ENCODE peak calls at places on chromosomes 12 and 14, in six cellular contexts. One of them, this sample, is unnamed.

GRCh38 chr12:123621619-123622530 is 11.6 kb downstream of the EIF2B1 start:
- DNase-seq in CD8-positive, alpha-beta T cell: no peak
- DNase-seq in left ventricle myocardium inferior: no peak
- DNase-seq in SK-N-MC: no peak
- DNase-seq in right lobe of liver: no peak
- DNase-seq in suprapubic skin: no peak
- DNase-seq in this sample: no peak

GRCh38 chr12:69196302-69197288 is 42.8 kb upstream of the CPSF6 start:
- DNase-seq in CD8-positive, alpha-beta T cell: no peak
- DNase-seq in left ventricle myocardium inferior: no peak
- DNase-seq in SK-N-MC: no peak
- DNase-seq in right lobe of liver: no peak
- DNase-seq in suprapubic skin: no peak
- DNase-seq in this sample: peak; percentile 9

GRCh38 chr12:98456583-98457573 is 58.5 kb upstream of the TMPO start:
- DNase-seq in CD8-positive, alpha-beta T cell: no peak
- DNase-seq in left ventricle myocardium inferior: peak; percentile 31
- DNase-seq in SK-N-MC: no peak
- DNase-seq in right lobe of liver: peak; percentile 52
- DNase-seq in suprapubic skin: no peak
- DNase-seq in this sample: peak; percentile 44

GRCh38 chr12:15984097-15984800 is 73.1 kb downstream of the DERA start:
- DNase-seq in CD8-positive, alpha-beta T cell: no peak
- DNase-seq in left ventricle myocardium inferior: no peak
- DNase-seq in SK-N-MC: no peak
- DNase-seq in right lobe of liver: no peak
- DNase-seq in suprapubic skin: no peak
- DNase-seq in this sample: no peak

GRCh38 chr12:55829967-55830600 is 697 bp upstream of the DNAJC14 start:
- DNase-seq in CD8-positive, alpha-beta T cell: peak; percentile 40
- DNase-seq in left ventricle myocardium inferior: peak; percentile 57
- DNase-seq in SK-N-MC: no peak
- DNase-seq in right lobe of liver: peak; percentile 79
- DNase-seq in suprapubic skin: peak; percentile 87
- DNase-seq in this sample: peak; percentile 31

GRCh38 chr14:52313493-52313881 is 625 bp upstream of the PTGER2 start:
- DNase-seq in CD8-positive, alpha-beta T cell: no peak
- DNase-seq in left ventricle myocardium inferior: no peak
- DNase-seq in SK-N-MC: no peak
- DNase-seq in right lobe of liver: no peak
- DNase-seq in suprapubic skin: no peak
- DNase-seq in this sample: no peak

GRCh38 chr12:110199360-110200123 is 75.4 kb downstream of the IFT81 start:
- DNase-seq in CD8-positive, alpha-beta T cell: no peak
- DNase-seq in left ventricle myocardium inferior: no peak
- DNase-seq in SK-N-MC: no peak
- DNase-seq in right lobe of liver: no peak
- DNase-seq in suprapubic skin: no peak
- DNase-seq in this sample: no peak

GRCh38 chr14:26454105-26454504 is 143.7 kb downstream of the NOVA1 start:
- DNase-seq in CD8-positive, alpha-beta T cell: no peak
- DNase-seq in left ventricle myocardium inferior: no peak
- DNase-seq in SK-N-MC: no peak
- DNase-seq in right lobe of liver: no peak
- DNase-seq in suprapubic skin: no peak
- DNase-seq in this sample: no peak

GRCh38 chr14:92622311-92622710 is 108.7 kb downstream of the RIN3 start:
- DNase-seq in CD8-positive, alpha-beta T cell: no peak
- DNase-seq in left ventricle myocardium inferior: no peak
- DNase-seq in SK-N-MC: no peak
- DNase-seq in right lobe of liver: no peak
- DNase-seq in suprapubic skin: no peak
- DNase-seq in this sample: no peak

GRCh38 chr12:123934016-123934620 is 38.5 kb downstream of the CCDC92 start:
- DNase-seq in CD8-positive, alpha-beta T cell: no peak
- DNase-seq in left ventricle myocardium inferior: no peak
- DNase-seq in SK-N-MC: no peak
- DNase-seq in right lobe of liver: no peak
- DNase-seq in suprapubic skin: no peak
- DNase-seq in this sample: no peak

GRCh38 chr12:15632708-15633107 is 156.5 kb downstream of the EPS8 start:
- DNase-seq in CD8-positive, alpha-beta T cell: no peak
- DNase-seq in left ventricle myocardium inferior: no peak
- DNase-seq in SK-N-MC: no peak
- DNase-seq in right lobe of liver: no peak
- DNase-seq in suprapubic skin: no peak
- DNase-seq in this sample: no peak

GRCh38 chr14:23034498-23035302 is at the start of gene PSMB5:
- DNase-seq in CD8-positive, alpha-beta T cell: peak; percentile 87
- DNase-seq in left ventricle myocardium inferior: peak; percentile 89
- DNase-seq in SK-N-MC: peak; percentile 92
- DNase-seq in right lobe of liver: peak; percentile 91
- DNase-seq in suprapubic skin: peak; percentile 94
- DNase-seq in this sample: peak; percentile 92

GRCh38 chr14:100236873-100237272 is 2.1 kb upstream of the YY1 start:
- DNase-seq in CD8-positive, alpha-beta T cell: no peak
- DNase-seq in left ventricle myocardium inferior: no peak
- DNase-seq in SK-N-MC: no peak
- DNase-seq in right lobe of liver: no peak
- DNase-seq in suprapubic skin: no peak
- DNase-seq in this sample: no peak

GRCh38 chr14:100230361-100230760 is 8.6 kb upstream of the YY1 start:
- DNase-seq in CD8-positive, alpha-beta T cell: no peak
- DNase-seq in left ventricle myocardium inferior: no peak
- DNase-seq in SK-N-MC: no peak
- DNase-seq in right lobe of liver: no peak
- DNase-seq in suprapubic skin: no peak
- DNase-seq in this sample: peak; percentile 28

GRCh38 chr14:100237735-100238418 is 1.1 kb upstream of the YY1 start:
- DNase-seq in CD8-positive, alpha-beta T cell: peak; percentile 56
- DNase-seq in left ventricle myocardium inferior: peak; percentile 37
- DNase-seq in SK-N-MC: no peak
- DNase-seq in right lobe of liver: peak; percentile 57
- DNase-seq in suprapubic skin: peak; percentile 68
- DNase-seq in this sample: peak; percentile 26

GRCh38 chr14:100238419-100239199 is at the start of gene YY1:
- DNase-seq in CD8-positive, alpha-beta T cell: peak; percentile 99
- DNase-seq in left ventricle myocardium inferior: peak; percentile 100
- DNase-seq in SK-N-MC: peak; percentile 74
- DNase-seq in right lobe of liver: peak; percentile 99
- DNase-seq in suprapubic skin: peak; percentile 99
- DNase-seq in this sample: peak; percentile 99

GRCh38 chr14:100234511-100234910 is 4.4 kb upstream of the YY1 start:
- DNase-seq in CD8-positive, alpha-beta T cell: no peak
- DNase-seq in left ventricle myocardium inferior: no peak
- DNase-seq in SK-N-MC: no peak
- DNase-seq in right lobe of liver: no peak
- DNase-seq in suprapubic skin: no peak
- DNase-seq in this sample: no peak
- H3K4me3 ChIP-seq in CD8-positive, alpha-beta T cell: no peak overlapping the region
- H3K4me3 ChIP-seq in left ventricle myocardium inferior: no peak overlapping the region
- H3K4me3 ChIP-seq in SK-N-MC: no peak overlapping the region
- H3K4me3 ChIP-seq in right lobe of liver: no peak overlapping the region
- H3K4me3 ChIP-seq in suprapubic skin: no peak overlapping the region
- H3K4me3 ChIP-seq in this sample: no peak overlapping the region

DNA sequence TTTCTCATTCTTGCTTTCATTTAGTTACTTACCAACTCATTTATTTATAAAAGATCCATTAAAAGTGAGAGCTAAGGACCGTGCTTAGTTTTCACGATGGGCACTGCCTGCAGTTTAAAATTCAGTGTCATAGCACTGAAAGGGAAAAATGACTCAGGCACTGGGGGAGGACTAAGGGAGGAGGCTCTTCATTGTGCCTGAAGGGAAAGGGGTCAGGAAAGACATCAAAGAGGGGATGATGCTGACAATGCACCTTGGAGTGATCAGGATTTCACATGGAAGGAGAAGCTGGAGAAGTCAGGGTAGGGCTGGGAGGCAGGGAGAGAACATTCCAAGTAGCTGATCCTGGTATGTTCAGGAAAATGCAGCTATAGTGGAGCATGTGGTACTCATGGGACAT is 327.4 kb downstream of the EMP1 start:
- DNase-seq in CD8-positive, alpha-beta T cell: no peak
- DNase-seq in left ventricle myocardium inferior: no peak
- DNase-seq in SK-N-MC: no peak
- DNase-seq in right lobe of liver: no peak
- DNase-seq in suprapubic skin: no peak
- DNase-seq in this sample: no peak
- H3K27ac ChIP-seq in CD8-positive, alpha-beta T cell: no peak overlapping the region
- H3K27ac ChIP-seq in left ventricle myocardium inferior: no peak overlapping the region
- H3K27ac ChIP-seq in SK-N-MC: no peak overlapping the region
- H3K27ac ChIP-seq in right lobe of liver: no peak overlapping the region
- H3K27ac ChIP-seq in suprapubic skin: no peak overlapping the region
- H3K27ac ChIP-seq in this sample: no peak overlapping the region

GRCh38 chr14:34794217-34794616 is 79.8 kb upstream of the CFL2 start:
- DNase-seq in CD8-positive, alpha-beta T cell: no peak
- DNase-seq in left ventricle myocardium inferior: no peak
- DNase-seq in SK-N-MC: no peak
- DNase-seq in right lobe of liver: no peak
- DNase-seq in suprapubic skin: no peak
- DNase-seq in this sample: no peak
- H3K9me3 ChIP-seq in CD8-positive, alpha-beta T cell: no peaks in the 10 kb centered on the region
- H3K9me3 ChIP-seq in left ventricle myocardium inferior: peaks cover 7% of the 10 kb centered on the region
- H3K9me3 ChIP-seq in SK-N-MC: no peaks in the 10 kb centered on the region
- H3K9me3 ChIP-seq in right lobe of liver: no peaks in the 10 kb centered on the region
- H3K9me3 ChIP-seq in suprapubic skin: no peaks in the 10 kb centered on the region
- H3K9me3 ChIP-seq in this sample: no peaks in the 10 kb centered on the region

GRCh38 chr12:120722784-120723183 is 2.8 kb upstream of the ACADS start:
- DNase-seq in CD8-positive, alpha-beta T cell: no peak
- DNase-seq in left ventricle myocardium inferior: no peak
- DNase-seq in SK-N-MC: no peak
- DNase-seq in right lobe of liver: no peak
- DNase-seq in suprapubic skin: no peak
- DNase-seq in this sample: no peak

GRCh38 chr12:120725151-120725658 is 421 bp upstream of the ACADS start:
- DNase-seq in CD8-positive, alpha-beta T cell: no peak
- DNase-seq in left ventricle myocardium inferior: no peak
- DNase-seq in SK-N-MC: no peak
- DNase-seq in right lobe of liver: no peak
- DNase-seq in suprapubic skin: no peak
- DNase-seq in this sample: no peak

GRCh38 chr12:120726510-120726793 is 826 bp downstream of the ACADS start:
- DNase-seq in CD8-positive, alpha-beta T cell: no peak
- DNase-seq in left ventricle myocardium inferior: no peak
- DNase-seq in SK-N-MC: no peak
- DNase-seq in right lobe of liver: no peak
- DNase-seq in suprapubic skin: no peak
- DNase-seq in this sample: no peak

GRCh38 chr12:120725659-120726509 is at the start of gene ACADS:
- DNase-seq in CD8-positive, alpha-beta T cell: peak; percentile 89
- DNase-seq in left ventricle myocardium inferior: peak; percentile 92
- DNase-seq in SK-N-MC: no peak
- DNase-seq in right lobe of liver: peak; percentile 95
- DNase-seq in suprapubic skin: peak; percentile 92
- DNase-seq in this sample: peak; percentile 90

GRCh38 chr12:120724720-120725119 is 906 bp upstream of the ACADS start:
- DNase-seq in CD8-positive, alpha-beta T cell: no peak
- DNase-seq in left ventricle myocardium inferior: no peak
- DNase-seq in SK-N-MC: no peak
- DNase-seq in right lobe of liver: no peak
- DNase-seq in suprapubic skin: no peak
- DNase-seq in this sample: no peak
- H3K4me3 ChIP-seq in CD8-positive, alpha-beta T cell: peak overlapping the region; percentile 49
- H3K4me3 ChIP-seq in left ventricle myocardium inferior: no peak overlapping the region
- H3K4me3 ChIP-seq in SK-N-MC: no peak overlapping the region
- H3K4me3 ChIP-seq in right lobe of liver: no peak overlapping the region
- H3K4me3 ChIP-seq in suprapubic skin: no peak overlapping the region
- H3K4me3 ChIP-seq in this sample: no peak overlapping the region

GRCh38 chr12:51971679-51972423 is 20.4 kb downstream of the ACVR1B start:
- DNase-seq in CD8-positive, alpha-beta T cell: no peak
- DNase-seq in left ventricle myocardium inferior: no peak
- DNase-seq in SK-N-MC: no peak
- DNase-seq in right lobe of liver: peak; percentile 35
- DNase-seq in suprapubic skin: no peak
- DNase-seq in this sample: no peak
- H3K27ac ChIP-seq in CD8-positive, alpha-beta T cell: no peak overlapping the region
- H3K27ac ChIP-seq in left ventricle myocardium inferior: no peak overlapping the region
- H3K27ac ChIP-seq in SK-N-MC: no peak overlapping the region
- H3K27ac ChIP-seq in right lobe of liver: peak overlapping the region; percentile 72
- H3K27ac ChIP-seq in suprapubic skin: peak overlapping the region; percentile 31
- H3K27ac ChIP-seq in this sample: no peak overlapping the region

This sample was measured in WERI-Rb-1.